ENCODE peak calls at places on chromosome 10, in seven cellular contexts. N is stimulated activated CD4-positive, alpha-beta T cell treated with anti-CD3 and anti-CD28 coated beads, Interleukin-12 subunit alpha, Interleukin-12 subunit beta, amount 100 ng/mL, for 48 hours; S is AG04450; Y is substantia nigra; H is HS-5; U is kidney epithelial cell; G is HTR-8/SVneo. V is an unnamed sample.

GRCh38 chr10:122078965-122079401 is 90.0 kb downstream of the TACC2 start:
- DNase-seq in N (no peak), S (no peak), Y (no peak), H (no peak), U (no peak), G (no peak), V (no peak)

GRCh38 chr10:58177362-58177947 is 90.2 kb downstream of the IPMK start:
- DNase-seq in N (no peak), S (no peak), Y (no peak), H (no peak), U (no peak), G (peak), V (no peak)

GRCh38 chr10:18290651-18291313 is 150.6 kb downstream of the CACNB2 start:
- DNase-seq in N (no peak), S (no peak), Y (no peak), H (no peak), U (no peak), G (no peak), V (no peak)

GRCh38 chr10:1413256-1413655 is 324.1 kb downstream of the ADARB2 start:
- DNase-seq in N (no peak), S (no peak), Y (no peak), H (no peak), U (no peak), G (no peak), V (no peak)

GRCh38 chr10:127195041-127195506 is 1.3 kb downstream of the INSYN2A start:
- DNase-seq in N (no peak), S (no peak), Y (peak), H (no peak), U (no peak), G (no peak), V (no peak)

GRCh38 chr10:1552881-1553595 is 184.3 kb downstream of the ADARB2 start:
- DNase-seq in N (no peak), S (no peak), Y (no peak), H (no peak), U (no peak), G (no peak), V (no peak)

GRCh38 chr10:37275216-37275777 is 149.9 kb downstream of the ANKRD30A start:
- DNase-seq in N (no peak), S (no peak), Y (no peak), H (no peak), U (no peak), G (no peak), V (no peak)

GRCh38 chr10:35271086-35271834 is 65.0 kb upstream of the CCNY start:
- DNase-seq in N (no peak), S (no peak), Y (no peak), H (no peak), U (no peak), G (no peak), V (no peak)

GRCh38 chr10:90834326-90834725 is 23.5 kb downstream of the HTR7 start:
- DNase-seq in N (no peak), S (no peak), Y (no peak), H (no peak), U (no peak), G (no peak), V (no peak)

GRCh38 chr10:19889279-19889678 is 73.0 kb downstream of the PLXDC2 start:
- DNase-seq in N (no peak), S (no peak), Y (no peak), H (no peak), U (peak), G (no peak), V (no peak)

GRCh38 chr10:129114588-129114987 is 352.5 kb upstream of the MGMT start:
- DNase-seq in N (no peak), S (no peak), Y (no peak), H (no peak), U (no peak), G (no peak), V (no peak)

GRCh38 chr10:80416401-80417098 is 8.2 kb downstream of the PRXL2A start:
- DNase-seq in N (no peak), S (no peak), Y (peak), H (no peak), U (no peak), G (no peak), V (no peak)

GRCh38 chr10:63627881-63628296 is 106.7 kb downstream of the REEP3 start:
- DNase-seq in N (no peak), S (no peak), Y (no peak), H (no peak), U (no peak), G (no peak), V (no peak)

GRCh38 chr10:126013489-126014281 is 117.3 kb downstream of the FANK1 start:
- DNase-seq in N (no peak), S (peak), Y (no peak), H (peak), U (peak), G (peak), V (no peak)

GRCh38 chr10:76981251-76981650 is 656.4 kb downstream of the KCNMA1 start:
- DNase-seq in N (no peak), S (no peak), Y (no peak), H (no peak), U (no peak), G (no peak), V (no peak)

GRCh38 chr10:93383562-93383981 is 98.6 kb downstream of the MYOF start:
- DNase-seq in N (no peak), S (peak), Y (no peak), H (peak), U (no peak), G (peak), V (no peak)

GRCh38 chr10:132151286-132151950 is 35.3 kb upstream of the DPYSL4 start:
- DNase-seq in N (no peak), S (no peak), Y (no peak), H (no peak), U (no peak), G (no peak), V (no peak)

GRCh38 chr10:77180794-77181193 is 456.8 kb downstream of the KCNMA1 start:
- DNase-seq in N (no peak), S (no peak), Y (no peak), H (peak), U (no peak), G (no peak), V (no peak)

GRCh38 chr10:113523071-113523470 is 29.8 kb upstream of the HABP2 start:
- DNase-seq in N (no peak), S (no peak), Y (no peak), H (no peak), U (no peak), G (no peak), V (no peak)

GRCh38 chr10:83373659-83374058 is 765.6 kb upstream of the GHITM start:
- DNase-seq in N (no peak), S (no peak), Y (no peak), H (no peak), U (no peak), G (no peak), V (no peak)

GRCh38 chr10:28984431-28984830 is 304.4 kb upstream of the LYZL1 start:
- DNase-seq in N (no peak), S (peak), Y (no peak), H (no peak), U (peak), G (peak), V (no peak)

GRCh38 chr10:6878067-6878412 is 298.0 kb upstream of the PRKCQ start:
- DNase-seq in N (no peak), S (no peak), Y (peak), H (no peak), U (no peak), G (no peak), V (no peak)

GRCh38 chr10:121734517-121735137 is 136.4 kb upstream of the FGFR2 start:
- DNase-seq in N (peak), S (no peak), Y (no peak), H (no peak), U (no peak), G (peak), V (no peak)

V was measured in stimulated activated naive B cell treated with anti-CD40 and anti-IgM and Interleukin-4, amounts not matched to agents 10 μg/mL and 1 μg/mL and 100 μg/mL, for 72 hours.